ENCODE peak calls at places on chromosomes 5 and 9, in six cellular contexts. X, J, O, M, T and E are unnamed samples.

GRCh38 chr5:107563957-107564544 is 106.7 kb downstream of the EFNA5 start:
- DNase-seq in X (no peak), J (no peak), O (no peak), M (no peak), T (no peak), E (no peak)

GRCh38 chr9:32589083-32589713 is 16.2 kb upstream of the NDUFB6 start:
- DNase-seq in X (no peak), J (no peak), O (peak; percentile 49), M (no peak), T (no peak), E (no peak)

GRCh38 chr5:133714161-133714915 is 102.0 kb upstream of the FSTL4 start:
- DNase-seq in X (no peak), J (no peak), O (no peak), M (peak; percentile 38), T (no peak), E (no peak)

GRCh38 chr9:137162505-137163100 is 7.2 kb downstream of the LRRC26 start:
- DNase-seq in X (no peak), J (no peak), O (no peak), M (no peak), T (no peak), E (no peak)

GRCh38 chr9:71120439-71121247 is 778 bp downstream of the TRPM3 start:
- DNase-seq in X (no peak), J (no peak), O (no peak), M (no peak), T (no peak), E (no peak)

GRCh38 chr5:61253547-61253946 is 78.5 kb upstream of the ZSWIM6 start:
- DNase-seq in X (no peak), J (no peak), O (no peak), M (no peak), T (no peak), E (no peak)

GRCh38 chr9:114048533-114049452 is 29.3 kb downstream of the AMBP start:
- DNase-seq in X (no peak), J (no peak), O (no peak), M (peak; percentile 13), T (no peak), E (no peak)

GRCh38 chr9:86730165-86730928 is 217.0 kb downstream of the GAS1 start:
- DNase-seq in X (no peak), J (no peak), O (no peak), M (no peak), T (no peak), E (no peak)

GRCh38 chr9:2635922-2636321 is 14.3 kb downstream of the VLDLR start:
- DNase-seq in X (no peak), J (no peak), O (no peak), M (no peak), T (no peak), E (no peak)

GRCh38 chr5:122999947-123000563 is 36.5 kb downstream of the PPIC start:
- DNase-seq in X (no peak), J (peak; percentile 45), O (peak; percentile 55), M (peak; percentile 60), T (peak; percentile 17), E (peak; percentile 3)

GRCh38 chr9:93387791-93388190 is 63.7 kb upstream of the FAM120A start:
- DNase-seq in X (no peak), J (peak; percentile 61), O (no peak), M (no peak), T (no peak), E (no peak)

GRCh38 chr9:108885643-108886348 is 23.7 kb downstream of the ACTL7A start:
- DNase-seq in X (peak; percentile 72), J (no peak), O (peak; percentile 74), M (no peak), T (no peak), E (no peak)

GRCh38 chr9:2242778-2243395 is 227.7 kb downstream of the SMARCA2 start:
- DNase-seq in X (no peak), J (no peak), O (peak; percentile 33), M (no peak), T (no peak), E (no peak)

GRCh38 chr5:109388407-109388806 is 21.4 kb downstream of the PJA2 start:
- DNase-seq in X (no peak), J (no peak), O (peak; percentile 27), M (no peak), T (no peak), E (no peak)

GRCh38 chr5:131252824-131253171 is 11.1 kb upstream of the CDC42SE2 start:
- DNase-seq in X (no peak), J (peak; percentile 77), O (no peak), M (no peak), T (no peak), E (peak; percentile 89)

GRCh38 chr9:95874989-95875304 is 544 bp upstream of the ERCC6L2 start:
- DNase-seq in X (no peak), J (peak; percentile 79), O (peak; percentile 44), M (no peak), T (no peak), E (peak; percentile 46)

GRCh38 chr5:10310073-10310779 is 2.5 kb upstream of the CMBL start:
- DNase-seq in X (peak; percentile 81), J (no peak), O (peak; percentile 86), M (no peak), T (no peak), E (no peak)

GRCh38 chr5:6729400-6730310 is 16.4 kb downstream of the TENT4A start:
- DNase-seq in X (no peak), J (no peak), O (no peak), M (no peak), T (no peak), E (peak; percentile 20)

GRCh38 chr5:108818613-108819272 is 71.0 kb downstream of the FER start:
- DNase-seq in X (peak; percentile 34), J (no peak), O (peak; percentile 67), M (no peak), T (no peak), E (no peak)

GRCh38 chr5:9198399-9198798 is 347.5 kb downstream of the SEMA5A start:
- DNase-seq in X (no peak), J (no peak), O (peak; percentile 41), M (no peak), T (no peak), E (no peak)

GRCh38 chr5:132074772-132075718 is 1.5 kb downstream of the CSF2 start:
- DNase-seq in X (no peak), J (peak; percentile 90), O (no peak), M (no peak), T (no peak), E (no peak)

GRCh38 chr5:169719360-169720314 is 82.6 kb downstream of the DOCK2 start:
- DNase-seq in X (no peak), J (no peak), O (no peak), M (no peak), T (no peak), E (no peak)

GRCh38 chr5:145680169-145680568 is 155.0 kb downstream of the PRELID2 start:
- DNase-seq in X (peak; percentile 7), J (no peak), O (peak; percentile 8), M (no peak), T (no peak), E (no peak)

GRCh38 chr9:88659126-88659525 is 124.1 kb downstream of the NXNL2 start:
- DNase-seq in X (no peak), J (no peak), O (no peak), M (no peak), T (no peak), E (no peak)

GRCh38 chr9:131395027-131395744 is 1.3 kb downstream of the PRRC2B start:
- DNase-seq in X (no peak), J (peak; percentile 73), O (no peak), M (no peak), T (no peak), E (peak; percentile 65)

GRCh38 chr9:69744688-69745380 is 15.0 kb downstream of the PTAR1 start:
- DNase-seq in X (no peak), J (no peak), O (no peak), M (no peak), T (no peak), E (no peak)

GRCh38 chr9:99474186-99474585 is 252.1 kb downstream of the SEC61B start:
- DNase-seq in X (no peak), J (no peak), O (no peak), M (no peak), T (no peak), E (no peak)

GRCh38 chr5:174145821-174146220 is 100.3 kb downstream of the NSG2 start:
- DNase-seq in X (no peak), J (no peak), O (no peak), M (no peak), T (no peak), E (no peak)

GRCh38 chr9:81423589-81424326 is 265.6 kb downstream of the TLE1 start:
- DNase-seq in X (no peak), J (no peak), O (no peak), M (no peak), T (no peak), E (no peak)

GRCh38 chr9:19642256-19642655 is 146.6 kb downstream of the SLC24A2 start:
- DNase-seq in X (no peak), J (no peak), O (no peak), M (no peak), T (no peak), E (no peak)